ENCODE peak calls at places on chromosomes 6 and 20, in seven cellular contexts. V is left ventricle myocardium inferior, P is left lung, H is uterus, N is right cardiac atrium, O is endodermal cell, F is tibial artery. X is an unnamed sample.

GRCh38 chr6:31597006-31597405 is 4.2 kb upstream of the NCR3 start:
- DNase-seq in V (no peak), P (no peak), H (no peak), N (no peak), O (no peak), F (no peak), X (no peak)

GRCh38 chr6:170497845-170498281 is 55.2 kb downstream of the PSMB1 start:
- DNase-seq in V (no peak), P (no peak), H (no peak), N (no peak), O (peak; percentile 92), F (no peak), X (no peak)

GRCh38 chr20:62523473-62524203 is 47.8 kb upstream of the GATA5 start:
- DNase-seq in V (no peak), P (no peak), H (no peak), N (no peak), O (peak; percentile 81), F (no peak), X (no peak)

GRCh38 chr6:32291549-32291948 is 67.7 kb upstream of the NOTCH4 start:
- DNase-seq in V (no peak), P (no peak), H (no peak), N (no peak), O (no peak), F (no peak), X (no peak)

GRCh38 chr6:41683460-41684310 is 45.4 kb downstream of the MDFI start:
- DNase-seq in V (peak; percentile 83), P (peak; percentile 82), H (peak; percentile 75), N (peak; percentile 84), O (peak; percentile 93), F (peak; percentile 75), X (peak; percentile 92)

GRCh38 chr6:3489032-3489757 is 32.3 kb upstream of the SLC22A23 start:
- DNase-seq in V (no peak), P (no peak), H (no peak), N (no peak), O (peak; percentile 88), F (no peak), X (no peak)

GRCh38 chr20:19952392-19952791 is 64.8 kb upstream of the NAA20 start:
- DNase-seq in V (no peak), P (no peak), H (no peak), N (no peak), O (no peak), F (no peak), X (no peak)

GRCh38 chr20:21202284-21202683 is 76.4 kb downstream of the KIZ start:
- DNase-seq in V (no peak), P (no peak), H (no peak), N (no peak), O (no peak), F (no peak), X (no peak)

GRCh38 chr6:26330835-26331808 is 33.9 kb upstream of the BTN3A2 start:
- DNase-seq in V (no peak), P (no peak), H (no peak), N (no peak), O (peak; percentile 86), F (no peak), X (no peak)

GRCh38 chr6:40352527-40353170 is 234.5 kb downstream of the LRFN2 start:
- DNase-seq in V (no peak), P (no peak), H (no peak), N (no peak), O (peak; percentile 42), F (no peak), X (no peak)

GRCh38 chr6:157226026-157226639 is 97.2 kb downstream of the TMEM242 start:
- DNase-seq in V (no peak), P (no peak), H (peak; percentile 87), N (no peak), O (no peak), F (peak; percentile 75), X (no peak)

DNA sequence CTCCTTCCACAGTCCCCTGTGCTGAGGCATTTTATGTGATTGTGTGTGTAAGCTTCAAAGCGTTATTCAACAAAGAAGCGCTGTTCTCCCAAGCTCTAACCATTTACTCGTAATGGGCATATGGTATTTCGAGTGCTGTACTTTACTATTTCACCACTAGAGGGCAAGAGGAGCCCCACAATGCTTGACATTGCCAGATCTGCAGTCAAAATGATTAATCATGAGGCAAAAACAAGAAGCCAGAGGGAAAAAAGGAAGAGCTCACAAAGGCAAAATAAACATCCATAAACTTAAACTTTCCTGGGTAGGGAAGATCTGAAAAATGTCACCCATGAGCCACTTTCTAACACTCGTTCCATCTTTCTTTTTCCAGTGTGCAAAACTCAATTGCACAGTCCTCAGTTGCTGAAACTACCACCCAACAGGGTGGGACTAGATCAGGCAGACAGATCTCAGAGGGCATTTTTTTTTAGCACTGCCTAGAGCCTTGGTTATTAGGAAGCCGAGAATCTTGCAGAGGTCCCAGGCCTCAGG is 215.0 kb upstream of the PLCB4 start:
- DNase-seq in V (no peak), P (no peak), H (peak; percentile 25), N (no peak), O (peak; percentile 57), F (no peak), X (no peak)
- H3K27ac ChIP-seq in V (peak overlapping the region; percentile 79), P (peak overlapping the region; percentile 53), H (peak overlapping the region; percentile 68), N (peak overlapping the region; percentile 48), O (peak overlapping the region; percentile 20), F (peak overlapping the region; percentile 66), X (peak overlapping the region; percentile 38)

GRCh38 chr20:50335105-50335504 is 144.5 kb downstream of the CEBPB start:
- DNase-seq in V (no peak), P (no peak), H (no peak), N (no peak), O (peak; percentile 87), F (no peak), X (no peak)

GRCh38 chr20:50332491-50332980 is 141.9 kb downstream of the CEBPB start:
- DNase-seq in V (no peak), P (no peak), H (no peak), N (no peak), O (no peak), F (no peak), X (no peak)

GRCh38 chr20:50333856-50334255 is 143.2 kb downstream of the CEBPB start:
- DNase-seq in V (no peak), P (no peak), H (no peak), N (no peak), O (no peak), F (peak; percentile 26), X (no peak)

GRCh38 chr20:50331469-50332251 is 141.0 kb downstream of the CEBPB start:
- DNase-seq in V (no peak), P (no peak), H (no peak), N (no peak), O (no peak), F (peak; percentile 16), X (no peak)

DNA sequence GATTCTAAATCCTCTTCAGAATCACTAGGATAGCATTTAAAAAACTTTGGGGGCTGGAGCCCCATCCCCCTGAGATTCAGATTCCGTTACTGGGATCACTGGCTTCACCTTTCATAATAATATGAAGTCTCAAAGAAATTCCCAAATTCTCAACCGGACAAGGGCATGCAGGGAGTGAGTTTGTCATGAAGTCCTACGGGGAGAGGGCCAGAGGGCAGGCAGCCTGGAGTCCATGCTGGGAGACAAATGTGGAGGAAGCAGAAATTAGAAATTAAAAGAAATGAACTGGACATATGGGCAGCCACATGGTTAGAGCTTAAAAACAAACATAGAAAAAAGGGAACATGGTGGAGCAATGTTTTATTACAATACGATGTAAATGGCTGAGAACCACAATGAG is 142.5 kb downstream of the CEBPB start:
- DNase-seq in V (no peak), P (no peak), H (no peak), N (no peak), O (no peak), F (no peak), X (no peak)
- H3K27me3 ChIP-seq in V (no peaks in the 10 kb centered on the region), P (no peaks in the 10 kb centered on the region), H (no peaks in the 10 kb centered on the region), N (no peaks in the 10 kb centered on the region), O (no peaks in the 10 kb centered on the region), F (no peaks in the 10 kb centered on the region), X (no peaks in the 10 kb centered on the region)

GRCh38 chr6:15254074-15254975 is 8.5 kb downstream of the JARID2 start:
- DNase-seq in V (no peak), P (no peak), H (no peak), N (no peak), O (peak; percentile 68), F (no peak), X (no peak)
- H3K27ac ChIP-seq in V (no peak overlapping the region), P (no peak overlapping the region), H (no peak overlapping the region), N (no peak overlapping the region), O (no peak overlapping the region), F (no peak overlapping the region), X (no peak overlapping the region)

GRCh38 chr20:23255106-23255505 is 95.5 kb upstream of the NXT1 start:
- DNase-seq in V (no peak), P (no peak), H (no peak), N (no peak), O (no peak), F (no peak), X (no peak)
- H3K27me3 ChIP-seq in V (peaks cover 40% of the 10 kb centered on the region), P (no peaks in the 10 kb centered on the region), H (no peaks in the 10 kb centered on the region), N (no peaks in the 10 kb centered on the region), O (no peaks in the 10 kb centered on the region), F (no peaks in the 10 kb centered on the region), X (no peaks in the 10 kb centered on the region)

DNA sequence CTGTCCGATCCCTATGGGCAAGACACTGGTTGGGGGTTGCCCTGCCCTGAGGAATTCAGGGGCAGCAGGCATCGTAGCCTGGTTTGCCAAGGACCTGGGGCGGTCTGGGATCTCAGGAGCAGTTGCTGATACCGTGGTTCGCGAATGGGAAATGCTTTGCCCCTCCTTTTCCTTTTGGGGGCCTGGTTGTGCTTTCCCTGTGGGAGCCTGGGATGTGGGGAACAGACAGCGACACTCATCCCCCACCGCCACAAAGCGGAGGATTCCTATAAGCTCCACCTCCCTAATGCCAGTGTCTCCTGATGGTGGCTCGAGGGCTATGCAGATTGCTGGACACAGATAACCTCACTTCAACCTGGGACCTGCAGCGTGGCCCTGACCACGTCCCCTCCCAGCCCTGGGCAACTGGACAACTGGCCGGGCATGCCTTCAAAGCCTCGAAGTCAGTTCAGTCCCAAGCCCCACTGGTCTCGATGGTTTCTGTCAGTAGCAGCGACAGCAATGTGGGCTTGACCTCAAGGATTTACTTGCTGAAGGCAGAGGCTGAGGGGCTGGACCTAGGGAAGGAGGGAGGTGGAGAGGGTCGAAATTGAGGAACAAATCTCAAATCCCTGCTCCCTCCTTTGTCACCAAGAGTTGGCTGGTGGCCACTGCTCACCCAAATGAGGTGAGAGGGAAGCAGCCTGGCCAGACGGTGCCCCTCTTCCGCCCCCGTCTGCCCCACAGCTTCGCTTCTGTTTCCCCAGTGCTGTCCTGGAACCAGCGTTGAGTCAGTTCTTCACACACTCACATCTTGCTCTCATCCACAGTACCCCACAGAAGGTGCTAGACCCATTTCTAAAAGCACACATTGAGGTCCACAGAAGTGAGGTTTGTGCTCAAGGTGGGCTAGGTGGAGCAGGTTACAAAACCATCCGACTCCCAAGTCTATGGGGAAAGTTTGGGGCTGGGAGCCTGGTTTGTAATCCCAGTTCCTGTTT is 3.5 kb downstream of the CEBPB start:
- DNase-seq in V (no peak), P (no peak), H (no peak), N (no peak), O (peak; percentile 68), F (peak; percentile 45), X (peak; percentile 78)
- H3K27ac ChIP-seq in V (peak overlapping the region; percentile 99), P (peak overlapping the region; percentile 99), H (peak overlapping the region; percentile 100), N (peak overlapping the region; percentile 65), O (no peak overlapping the region), F (peak overlapping the region; percentile 96), X (peak overlapping the region; percentile 99)

DNA sequence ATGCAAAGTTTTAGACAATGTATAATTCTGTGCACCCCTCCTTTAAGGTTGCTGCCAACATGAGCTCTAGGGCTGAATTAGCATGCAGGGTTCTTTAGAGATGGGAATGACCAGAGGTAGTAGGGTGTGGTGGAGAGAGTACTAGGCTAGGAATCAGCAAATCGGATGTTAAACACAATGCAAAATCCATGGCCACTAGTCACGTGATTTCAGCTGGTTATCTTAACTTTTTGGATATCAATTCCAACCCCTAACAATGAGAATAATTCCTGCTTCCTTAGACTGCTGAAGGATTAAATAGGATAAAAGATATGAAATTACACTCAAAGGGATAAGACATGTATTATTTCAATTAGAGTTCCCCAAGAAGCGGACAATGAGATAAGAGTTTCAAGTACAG is 260.3 kb upstream of the RNF24 start:
- DNase-seq in V (no peak), P (no peak), H (no peak), N (no peak), O (no peak), F (no peak), X (no peak)
- H3K27me3 ChIP-seq in V (peaks cover 22% of the 10 kb centered on the region), P (no peaks in the 10 kb centered on the region), H (no peaks in the 10 kb centered on the region), N (no peaks in the 10 kb centered on the region), O (no peaks in the 10 kb centered on the region), F (no peaks in the 10 kb centered on the region), X (no peaks in the 10 kb centered on the region)

X was measured in upper lobe of right lung.